ENCODE peak calls at places on chromosomes 2 and 18, in ten cellular contexts. S is dermis blood vessel endothelial cell; P is activated CD4-positive, alpha-beta memory T cell treated with anti-CD3 and anti-CD28 coated beads for 36 hours; U is activated naive CD4-positive, alpha-beta T cell; A is left ventricle myocardium inferior; G is lower leg skin; D is GM13977; C is RPMI7951; E is MCF 10A; W is small intestine. L is an unnamed sample.

GRCh38 chr2:23505218-23505983 is 120.4 kb downstream of the KLHL29 start:
- DNase-seq in S (no peak), P (no peak), U (no peak), A (no peak), G (no peak), D (no peak), C (no peak), E (no peak), W (no peak), L (no peak)

GRCh38 chr2:52805901-52806410 is 961.6 kb upstream of the CHAC2 start:
- DNase-seq in S (no peak), P (no peak), U (no peak), A (no peak), G (no peak), D (no peak), C (no peak), E (no peak), W (no peak), L (peak)

GRCh38 chr18:79555885-79556284 is 123.7 kb upstream of the CTDP1 start:
- DNase-seq in S (no peak), P (no peak), U (no peak), A (no peak), G (peak), D (no peak), C (no peak), E (no peak), W (no peak), L (no peak)

GRCh38 chr2:222830164-222830563 is 30.7 kb upstream of the ACSL3 start:
- DNase-seq in S (no peak), P (no peak), U (no peak), A (no peak), G (no peak), D (no peak), C (no peak), E (no peak), W (no peak), L (no peak)

GRCh38 chr2:220000586-220000985 is 373.2 kb downstream of the SLC4A3 start:
- DNase-seq in S (no peak), P (no peak), U (no peak), A (no peak), G (no peak), D (no peak), C (no peak), E (no peak), W (no peak), L (no peak)

GRCh38 chr2:113273031-113273551 is 5.6 kb downstream of the PAX8 start:
- DNase-seq in S (no peak), P (peak), U (peak), A (no peak), G (no peak), D (peak), C (no peak), E (peak), W (no peak), L (peak)

GRCh38 chr2:167792126-167792525 is 455.3 kb downstream of the STK39 start:
- DNase-seq in S (no peak), P (no peak), U (no peak), A (no peak), G (no peak), D (no peak), C (no peak), E (no peak), W (no peak), L (no peak)

GRCh38 chr2:42976400-42976799 is 184.0 kb upstream of the HAAO start:
- DNase-seq in S (no peak), P (no peak), U (no peak), A (no peak), G (no peak), D (no peak), C (no peak), E (no peak), W (no peak), L (no peak)

GRCh38 chr18:8706981-8707940 is 1.9 kb downstream of the MTCL1 start:
- DNase-seq in S (peak), P (peak), U (no peak), A (no peak), G (peak), D (peak), C (peak), E (no peak), W (peak), L (peak)

GRCh38 chr2:150410809-150411208 is 76.7 kb downstream of the RND3 start:
- DNase-seq in S (peak), P (no peak), U (no peak), A (no peak), G (no peak), D (no peak), C (peak), E (no peak), W (no peak), L (peak)

GRCh38 chr2:1808921-1809551 is 64.7 kb upstream of the PXDN start:
- DNase-seq in S (no peak), P (no peak), U (no peak), A (no peak), G (no peak), D (no peak), C (peak), E (no peak), W (no peak), L (no peak)

GRCh38 chr2:152298754-152299153 is 36.2 kb upstream of the FMNL2 start:
- DNase-seq in S (peak), P (no peak), U (no peak), A (no peak), G (no peak), D (no peak), C (peak), E (peak), W (no peak), L (peak)

GRCh38 chr2:241636983-241637232 is at the start of gene THAP4:
- DNase-seq in S (peak), P (no peak), U (no peak), A (peak), G (no peak), D (peak), C (peak), E (no peak), W (peak), L (peak)

GRCh38 chr2:23693606-23693951 is 233.3 kb downstream of the ATAD2B start:
- DNase-seq in S (no peak), P (no peak), U (no peak), A (no peak), G (no peak), D (no peak), C (no peak), E (no peak), W (no peak), L (no peak)

GRCh38 chr2:4995466-4995865 is 696.7 kb upstream of the SOX11 start:
- DNase-seq in S (no peak), P (no peak), U (no peak), A (no peak), G (peak), D (no peak), C (no peak), E (no peak), W (no peak), L (no peak)

GRCh38 chr2:33377048-33377447 is 99.4 kb upstream of the RASGRP3 start:
- DNase-seq in S (no peak), P (no peak), U (no peak), A (peak), G (no peak), D (no peak), C (peak), E (peak), W (no peak), L (no peak)

GRCh38 chr18:2958819-2959298 is 54.1 kb downstream of the LPIN2 start:
- DNase-seq in S (no peak), P (peak), U (no peak), A (no peak), G (no peak), D (peak), C (no peak), E (no peak), W (no peak), L (peak)

GRCh38 chr2:47008381-47009280 is 93.0 kb upstream of the MCFD2 start:
- DNase-seq in S (no peak), P (no peak), U (no peak), A (peak), G (no peak), D (no peak), C (peak), E (no peak), W (no peak), L (no peak)

GRCh38 chr2:200130762-200131166 is 175.4 kb downstream of the MAIP1 start:
- DNase-seq in S (no peak), P (no peak), U (no peak), A (no peak), G (no peak), D (no peak), C (no peak), E (no peak), W (no peak), L (no peak)

GRCh38 chr2:96325038-96325883 is at the start of gene ITPRIPL1:
- DNase-seq in S (no peak), P (peak), U (no peak), A (no peak), G (peak), D (peak), C (no peak), E (no peak), W (no peak), L (no peak)

GRCh38 chr2:135072125-135072997 is 20.3 kb downstream of the RAB3GAP1 start:
- DNase-seq in S (no peak), P (no peak), U (no peak), A (no peak), G (no peak), D (no peak), C (peak), E (peak), W (no peak), L (no peak)

L was measured in adipocyte.